ENCODE peak calls at places on chromosomes 12 and 14, in ten cellular contexts. S, I, M, K, F, H, V, R, O and N are unnamed samples. For H3K27me3, the result is how much of the 10 kb centered on the place peaks cover.

GRCh38 chr14:37197421-37198272 is at the start of gene MIPOL1:
- DNase-seq in R (peak), H (peak), K (peak), F (peak), V (no peak), I (peak), S (peak), M (peak), O (peak), N (peak)

GRCh38 chr12:104578453-104578852 is 121.7 kb downstream of the CHST11 start:
- DNase-seq in V (no peak), S (no peak), R (no peak), I (no peak), H (no peak), K (no peak), M (no peak), F (no peak), O (no peak), N (no peak)

GRCh38 chr14:84361476-84361875 is 1168.5 kb upstream of the FLRT2 start:
- DNase-seq in I (no peak), K (no peak), O (no peak), S (no peak), F (no peak), R (no peak), V (no peak), M (no peak), H (no peak), N (no peak)

GRCh38 chr12:51262758-51263177 is 7.4 kb downstream of the SMAGP start:
- DNase-seq in F (no peak), I (no peak), H (peak), O (no peak), M (peak), K (no peak), R (no peak), V (no peak), S (peak), N (no peak)

GRCh38 chr12:68647507-68647906 is 36.8 kb downstream of the RAP1B start:
- DNase-seq in R (no peak), M (no peak), V (no peak), I (no peak), S (no peak), K (no peak), H (no peak), F (no peak), O (no peak), N (no peak)

GRCh38 chr14:106837870-106838269 is 1311.5 kb downstream of the TMEM121 start:
- DNase-seq in O (no peak), S (no peak), I (no peak), R (no peak), K (no peak), F (no peak), M (no peak), V (no peak), H (no peak), N (no peak)

GRCh38 chr14:100131181-100131580 is 28.3 kb downstream of the DEGS2 start:
- DNase-seq in V (no peak), K (no peak), M (peak), I (no peak), O (no peak), S (no peak), F (no peak), R (no peak), H (no peak), N (no peak)

GRCh38 chr12:100669922-100670321 is 96.4 kb downstream of the GAS2L3 start:
- DNase-seq in K (no peak), F (no peak), I (no peak), V (no peak), O (no peak), M (no peak), S (no peak), R (no peak), H (no peak), N (no peak)

GRCh38 chr12:62581288-62582064 is 114.8 kb downstream of the MON2 start:
- DNase-seq in K (peak), F (no peak), R (peak), H (no peak), I (no peak), M (no peak), S (no peak), O (no peak), V (no peak), N (peak)

GRCh38 chr14:95192306-95192705 is 35.0 kb upstream of the DICER1 start:
- DNase-seq in O (no peak), R (no peak), M (no peak), I (no peak), V (no peak), F (no peak), K (no peak), S (no peak), H (no peak), N (no peak)

GRCh38 chr12:64810831-64811230 is 13.6 kb upstream of the TBC1D30 start:
- DNase-seq in S (no peak), M (no peak), H (no peak), O (no peak), K (no peak), V (no peak), I (no peak), R (no peak), F (no peak), N (no peak)

GRCh38 chr12:74334770-74335169 is 202.9 kb upstream of the ATXN7L3B start:
- DNase-seq in I (no peak), F (no peak), M (no peak), V (no peak), R (no peak), K (no peak), H (no peak), S (no peak), O (no peak), N (no peak)

GRCh38 chr14:101235872-101236221 is 325.4 kb upstream of the DIO3 start:
- DNase-seq in R (no peak), H (no peak), K (no peak), F (no peak), O (no peak), I (no peak), M (no peak), V (no peak), S (no peak), N (no peak)

GRCh38 chr12:22117551-22117950 is 71.5 kb downstream of the CMAS start:
- DNase-seq in K (no peak), S (no peak), H (no peak), R (no peak), M (no peak), F (no peak), I (no peak), V (no peak), O (no peak), N (no peak)

GRCh38 chr14:24705840-24706239 is 71.8 kb upstream of the GZMB start:
- DNase-seq in K (no peak), V (no peak), O (no peak), I (no peak), H (no peak), M (no peak), R (no peak), S (no peak), F (no peak), N (no peak)

GRCh38 chr12:12983420-12984035 is 16.5 kb downstream of the HEBP1 start:
- DNase-seq in I (no peak), K (no peak), O (no peak), M (no peak), S (no peak), H (peak), F (no peak), R (peak), V (no peak), N (peak)

GRCh38 chr12:123056053-123056452 is 75.6 kb downstream of the ARL6IP4 start:
- DNase-seq in F (no peak), H (no peak), I (no peak), M (no peak), S (peak), K (no peak), V (no peak), R (no peak), O (no peak), N (no peak)

GRCh38 chr14:75286313-75286712 is 7.7 kb downstream of the FOS start:
- DNase-seq in I (no peak), F (no peak), H (no peak), O (no peak), K (peak), S (no peak), V (no peak), M (no peak), R (peak), N (peak)

GRCh38 chr12:19434538-19434937 is 4.8 kb upstream of the AEBP2 start:
- DNase-seq in I (no peak), V (no peak), O (no peak), M (no peak), R (no peak), K (no peak), H (no peak), F (no peak), S (no peak), N (no peak)

GRCh38 chr12:111446631-111447570 is 41.2 kb downstream of the SH2B3 start:
- DNase-seq in K (no peak), F (no peak), I (no peak), R (no peak), M (peak), O (peak), V (peak), S (no peak), H (peak), N (no peak)

GRCh38 chr14:52015411-52016030 is 26.2 kb downstream of the RTRAF start:
- DNase-seq in I (no peak), V (no peak), O (no peak), F (no peak), M (no peak), H (no peak), S (no peak), K (no peak), R (peak), N (peak)

GRCh38 chr12:50203691-50204090 is 36.5 kb upstream of the CERS5 start:
- DNase-seq in M (no peak), H (no peak), V (no peak), R (no peak), F (no peak), O (no peak), S (no peak), K (no peak), I (no peak), N (no peak)

GRCh38 chr12:6954754-6955461 is 3.8 kb downstream of the PTPN6 start:
- DNase-seq in I (no peak), K (peak), F (no peak), V (peak), M (no peak), R (peak), O (peak), S (no peak), H (no peak), N (no peak)

GRCh38 chr12:75938189-75938588 is 93.4 kb downstream of the PHLDA1 start:
- DNase-seq in K (no peak), O (no peak), M (no peak), H (no peak), V (no peak), S (no peak), F (no peak), R (no peak), I (no peak), N (no peak)

GRCh38 chr12:125533434-125534029 is 468.3 kb downstream of the AACS start:
- DNase-seq in R (peak), F (no peak), V (no peak), S (no peak), O (no peak), H (no peak), K (peak), I (no peak), M (peak), N (peak)

GRCh38 chr12:24780969-24781368 is 167.9 kb downstream of the BCAT1 start:
- DNase-seq in H (no peak), M (no peak), O (no peak), F (no peak), R (peak), V (no peak), I (no peak), S (no peak), K (no peak), N (no peak)

GRCh38 chr14:67665886-67666285 is 8.5 kb downstream of the VTI1B start:
- DNase-seq in R (no peak), I (no peak), S (no peak), K (no peak), F (no peak), V (no peak), H (no peak), O (no peak), M (no peak), N (no peak)

GRCh38 chr14:94805726-94806288 is 35.9 kb upstream of the GSC start:
- DNase-seq in H (no peak), O (no peak), M (peak), R (no peak), V (no peak), F (no peak), K (no peak), I (no peak), S (no peak), N (no peak)

GRCh38 chr12:104985206-104985605 is 910 bp upstream of the NOPCHAP1 start:
- DNase-seq in O (no peak), S (no peak), V (no peak), K (no peak), R (no peak), M (no peak), H (no peak), I (no peak), F (no peak), N (no peak)

GRCh38 chr12:44015333-44015941 is 179.6 kb downstream of the TMEM117 start:
- DNase-seq in H (no peak), F (no peak), O (no peak), R (peak), I (no peak), S (no peak), V (no peak), M (no peak), K (no peak), N (no peak)

GRCh38 chr12:72271741-72272661 is at the start of gene TRHDE:
- DNase-seq in V (no peak), H (peak), O (peak), R (peak), K (no peak), F (no peak), I (no peak), M (peak), S (peak), N (peak)

GRCh38 chr12:92464911-92465310 is 237.9 kb upstream of the PLEKHG7 start:
- DNase-seq in I (no peak), F (no peak), K (no peak), R (no peak), V (no peak), M (no peak), O (no peak), H (no peak), S (no peak), N (no peak)

GRCh38 chr12:43208221-43208620 is 343.8 kb downstream of the ADAMTS20 start:
- DNase-seq in F (no peak), S (no peak), K (no peak), V (no peak), R (no peak), O (no peak), M (no peak), I (no peak), H (no peak), N (no peak)

GRCh38 chr14:79971330-79971729 is 240.0 kb downstream of the DIO2 start:
- DNase-seq in V (no peak), H (peak), S (no peak), F (no peak), O (no peak), M (no peak), R (no peak), K (no peak), I (no peak), N (no peak)

GRCh38 chr12:89775336-89776005 is 66.8 kb upstream of the ATP2B1 start:
- DNase-seq in F (no peak), O (no peak), V (no peak), S (no peak), M (no peak), R (no peak), I (no peak), K (no peak), H (no peak), N (no peak)

GRCh38 chr14:66001356-66001755 is 484.8 kb upstream of the CCDC196 start:
- DNase-seq in V (no peak), H (no peak), O (no peak), I (no peak), M (no peak), F (no peak), R (no peak), S (no peak), K (no peak), N (no peak)

GRCh38 chr14:42110167-42110566 is 503.5 kb downstream of the LRFN5 start:
- DNase-seq in O (no peak), M (no peak), S (no peak), V (no peak), K (no peak), I (no peak), H (no peak), R (peak), F (no peak), N (no peak)

DNA sequence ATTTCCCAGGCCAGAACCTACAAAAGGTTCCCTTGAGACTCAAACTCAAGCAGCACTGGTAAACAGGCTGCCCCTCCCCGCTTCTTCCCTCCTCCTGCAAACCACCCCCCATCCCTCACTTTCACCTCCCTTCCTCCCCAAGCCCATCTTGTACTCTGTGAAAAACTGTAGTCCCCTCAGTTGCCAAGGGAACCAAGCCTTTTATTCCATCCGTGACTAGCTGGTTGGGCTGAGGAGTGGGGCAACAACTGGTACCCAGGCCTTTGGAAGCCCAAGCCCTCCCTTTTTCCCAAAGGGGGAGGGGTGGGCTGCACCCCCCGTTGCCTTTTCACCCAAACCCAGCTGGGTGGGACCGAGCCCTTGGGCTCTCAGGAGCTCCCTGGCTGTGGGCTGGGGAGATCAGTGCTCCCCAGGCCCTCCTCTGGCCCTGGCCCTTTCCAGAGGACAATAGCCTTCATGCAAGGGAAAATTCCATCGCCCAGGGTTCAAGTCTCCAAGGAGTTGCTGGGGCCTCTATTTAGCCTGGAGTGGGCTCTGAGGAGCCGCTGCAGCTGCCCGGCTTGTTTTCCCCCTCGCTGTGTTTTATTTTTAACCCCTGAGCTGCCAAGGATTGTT is 61.9 kb downstream of the ZFP36L1 start:
- DNase-seq in R (no peak), I (no peak), F (no peak), O (no peak), H (no peak), V (no peak), M (no peak), S (no peak), K (no peak), N (no peak)
- H3K27ac ChIP-seq in R (no peak), I (no peak), F (no peak), O (no peak), H (peak), V (no peak), M (no peak), S (no peak), K (peak), N (peak)

DNA sequence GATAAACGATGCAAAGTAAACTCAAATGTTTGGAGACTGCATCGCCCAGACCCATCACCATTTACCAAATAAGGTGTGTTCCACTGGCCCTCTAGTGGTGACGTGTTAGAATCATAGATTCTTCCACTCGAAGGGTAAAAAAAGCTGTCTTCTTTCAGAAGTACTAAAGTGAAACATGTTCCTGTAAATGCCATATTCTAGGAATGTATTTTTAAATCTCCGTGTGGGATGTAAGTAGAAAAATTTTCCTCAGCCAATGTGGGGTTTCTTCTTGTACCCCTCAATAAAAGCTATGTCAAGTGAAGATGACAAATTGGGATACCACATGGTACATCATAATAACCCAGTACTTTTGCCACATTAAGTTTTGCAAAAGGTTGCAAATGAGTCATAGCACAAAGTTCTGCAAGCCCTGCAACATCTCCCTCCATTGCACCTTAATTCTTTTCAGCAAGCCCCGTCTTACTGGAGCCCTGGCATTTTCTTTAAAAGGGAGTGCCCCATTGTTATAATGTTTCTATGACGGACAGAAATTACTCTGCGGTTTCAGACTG is 100.8 kb downstream of the CCER1 start:
- DNase-seq in H (peak), I (no peak), S (no peak), F (no peak), R (peak), K (no peak), V (no peak), M (no peak), O (no peak), N (no peak)
- TF ChIP-seq CTCF in H (peak), I (peak), S (peak), F (peak), R (peak), K (peak), V (peak), M (peak), O (peak), N (peak)

DNA sequence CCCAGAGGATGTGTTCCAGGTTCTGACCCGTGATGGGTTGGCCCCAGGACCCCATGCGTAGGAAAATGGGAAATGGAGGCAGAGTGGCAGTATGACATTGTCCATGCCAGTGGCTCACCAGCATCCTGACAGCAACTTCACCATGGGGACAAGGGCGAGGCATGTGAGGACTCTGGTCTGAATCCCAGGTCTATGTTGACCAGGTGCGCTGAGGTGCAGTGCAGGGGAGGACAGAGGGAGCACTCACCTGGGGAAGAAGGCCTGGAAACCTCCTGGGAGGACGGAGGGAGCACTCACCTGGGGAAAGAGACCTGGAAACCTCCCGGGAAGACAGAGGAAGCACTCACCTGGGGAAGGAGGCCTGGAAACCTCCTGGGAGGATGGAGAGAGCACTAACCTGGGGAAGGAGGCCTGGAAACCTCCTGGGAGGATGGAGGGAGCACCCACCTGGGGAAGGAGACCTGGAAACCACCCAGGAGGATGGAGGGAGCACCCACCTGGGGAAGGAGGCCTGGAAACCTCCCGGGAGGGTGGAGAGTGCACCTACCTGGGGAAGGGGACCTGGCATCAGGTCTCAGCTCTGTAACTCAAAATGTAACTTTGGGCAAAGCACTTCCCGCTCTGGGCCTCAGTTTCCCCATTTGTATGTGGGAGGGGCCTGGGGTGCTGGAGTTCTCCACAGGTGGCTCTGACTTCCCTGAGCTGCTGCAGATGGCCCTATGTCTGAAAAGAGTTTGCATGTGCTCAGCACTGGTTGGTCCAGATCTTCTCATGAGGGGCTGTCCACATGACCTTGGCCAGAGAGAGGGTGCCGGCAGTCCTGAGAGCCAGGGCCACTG is 6.9 kb upstream of the CACNA2D4 start:
- DNase-seq in M (no peak), H (peak), O (peak), R (peak), K (no peak), S (peak), V (peak), F (no peak), I (no peak), N (no peak)
- H3K27me3 ChIP-seq in M (under half), H (under half), O (under half), R (under half), K (under half), S (under half), V (under half), F (under half), I (under half), N (under half)

DNA sequence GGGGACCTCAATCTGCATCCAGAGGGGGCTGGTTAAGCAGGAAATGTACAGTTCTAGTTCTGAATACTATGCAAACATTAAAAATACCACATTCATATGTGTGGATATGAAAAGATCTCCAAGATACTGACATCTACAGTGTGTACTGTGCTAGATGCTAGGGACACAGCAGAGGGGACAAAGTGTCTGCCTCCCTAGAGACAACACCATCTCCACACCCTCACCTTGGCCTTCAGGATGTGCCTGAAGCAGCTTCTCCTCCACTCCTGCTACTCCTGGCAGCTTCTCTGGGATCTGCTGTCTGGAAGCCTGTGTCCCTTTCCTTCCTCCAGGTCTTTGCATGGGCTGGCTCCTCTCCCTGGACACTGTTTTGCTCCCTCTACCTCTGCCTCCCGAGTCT is 10.7 kb upstream of the SRSF9 start:
- DNase-seq in F (no peak), M (no peak), H (no peak), R (no peak), I (no peak), S (no peak), K (no peak), V (no peak), O (no peak), N (no peak)
- H3K27ac ChIP-seq in F (no peak), M (no peak), H (no peak), R (no peak), I (no peak), S (no peak), K (no peak), V (no peak), O (no peak), N (no peak)